ENCODE peak calls at places on chromosomes 3 and 15, in five cellular contexts. J, R, C, K and A are unnamed samples.

GRCh38 chr3:169952045-169952444 is 14.6 kb upstream of the SEC62 start:
- DNase-seq in J (no peak), R (no peak), C (no peak), K (no peak), A (no peak)

GRCh38 chr15:64911317-64912186 is at the start of gene ANKDD1A:
- DNase-seq in J (peak), R (peak), C (peak), K (peak), A (peak)

GRCh38 chr3:178672263-178672662 is 136.0 kb downstream of the KCNMB2 start:
- DNase-seq in J (no peak), R (no peak), C (no peak), K (no peak), A (no peak)

GRCh38 chr3:49531715-49532114 is 22.6 kb upstream of the BSN start:
- DNase-seq in J (no peak), R (no peak), C (peak), K (no peak), A (no peak)

GRCh38 chr3:83601704-83602103 is 1357.1 kb upstream of the CADM2 start:
- DNase-seq in J (no peak), R (no peak), C (no peak), K (no peak), A (no peak)

GRCh38 chr3:153658151-153658550 is 463.0 kb upstream of the ARHGEF26 start:
- DNase-seq in J (no peak), R (no peak), C (no peak), K (no peak), A (no peak)

GRCh38 chr3:175150812-175151411 is 291.8 kb downstream of the NAALADL2 start:
- DNase-seq in J (no peak), R (no peak), C (no peak), K (peak), A (no peak)

GRCh38 chr3:121989943-121990342 is 32.1 kb downstream of the ILDR1 start:
- DNase-seq in J (no peak), R (no peak), C (no peak), K (no peak), A (no peak)

GRCh38 chr3:14460342-14461005 is 58.1 kb downstream of the SLC6A6 start:
- DNase-seq in J (peak), R (no peak), C (peak), K (no peak), A (no peak)

GRCh38 chr15:55224892-55225291 is 28.2 kb upstream of the RSL24D1 start:
- DNase-seq in J (no peak), R (no peak), C (no peak), K (no peak), A (no peak)

GRCh38 chr3:13200465-13200864 is 127.2 kb upstream of the IQSEC1 start:
- DNase-seq in J (no peak), R (no peak), C (no peak), K (no peak), A (no peak)

GRCh38 chr3:95705786-95706418 is 1108.5 kb upstream of the EPHA6 start:
- DNase-seq in J (no peak), R (no peak), C (no peak), K (no peak), A (no peak)

GRCh38 chr15:26179906-26180305 is 316.8 kb upstream of the ATP10A start:
- DNase-seq in J (no peak), R (no peak), C (peak), K (no peak), A (no peak)

GRCh38 chr3:24359102-24359501 is 135.5 kb downstream of the THRB start:
- DNase-seq in J (no peak), R (no peak), C (no peak), K (no peak), A (no peak)

GRCh38 chr3:137205394-137206060 is 247.7 kb downstream of the IL20RB start:
- DNase-seq in J (no peak), R (no peak), C (no peak), K (no peak), A (no peak)

GRCh38 chr3:37707428-37708372 is 154.0 kb upstream of the CTDSPL start:
- DNase-seq in J (no peak), R (no peak), C (peak), K (no peak), A (no peak)

GRCh38 chr3:96959902-96960596 is 145.7 kb downstream of the EPHA6 start:
- DNase-seq in J (no peak), R (no peak), C (no peak), K (no peak), A (no peak)

GRCh38 chr3:117688583-117688982 is 979.0 kb downstream of the TUSC7 start:
- DNase-seq in J (peak), R (no peak), C (no peak), K (no peak), A (no peak)

GRCh38 chr15:37093480-37094410 is 6.6 kb downstream of the MEIS2 start:
- DNase-seq in J (no peak), R (no peak), C (no peak), K (no peak), A (no peak)
- TF ChIP-seq POLR2A in J (no peak), R (no peak), C (no peak), K (no peak), A (no peak)

GRCh38 chr15:63041402-63041977 is 1.1 kb upstream of the TPM1 start:
- DNase-seq in J (no peak), R (no peak), C (no peak), K (no peak), A (no peak)

GRCh38 chr15:63042879-63043340 is 363 bp downstream of the TPM1 start:
- DNase-seq in J (no peak), R (peak), C (no peak), K (no peak), A (no peak)

GRCh38 chr15:63043391-63044076 is 987 bp downstream of the TPM1 start:
- DNase-seq in J (no peak), R (peak), C (peak), K (no peak), A (no peak)

GRCh38 chr15:63040954-63041353 is 1.6 kb upstream of the TPM1 start:
- DNase-seq in J (no peak), R (no peak), C (no peak), K (no peak), A (no peak)

GRCh38 chr15:63041982-63042878 is at the start of gene TPM1:
- DNase-seq in J (peak), R (peak), C (peak), K (no peak), A (no peak)
- TF ChIP-seq POLR2A in J (no peak), R (no peak), C (peak), K (no peak), A (no peak)

GRCh38 chr3:149634573-149634972 is 23.3 kb downstream of the WWTR1 start:
- DNase-seq in J (no peak), R (no peak), C (no peak), K (no peak), A (no peak)
- TF ChIP-seq POLR2A in J (no peak), R (no peak), C (no peak), K (no peak), A (no peak)

DNA sequence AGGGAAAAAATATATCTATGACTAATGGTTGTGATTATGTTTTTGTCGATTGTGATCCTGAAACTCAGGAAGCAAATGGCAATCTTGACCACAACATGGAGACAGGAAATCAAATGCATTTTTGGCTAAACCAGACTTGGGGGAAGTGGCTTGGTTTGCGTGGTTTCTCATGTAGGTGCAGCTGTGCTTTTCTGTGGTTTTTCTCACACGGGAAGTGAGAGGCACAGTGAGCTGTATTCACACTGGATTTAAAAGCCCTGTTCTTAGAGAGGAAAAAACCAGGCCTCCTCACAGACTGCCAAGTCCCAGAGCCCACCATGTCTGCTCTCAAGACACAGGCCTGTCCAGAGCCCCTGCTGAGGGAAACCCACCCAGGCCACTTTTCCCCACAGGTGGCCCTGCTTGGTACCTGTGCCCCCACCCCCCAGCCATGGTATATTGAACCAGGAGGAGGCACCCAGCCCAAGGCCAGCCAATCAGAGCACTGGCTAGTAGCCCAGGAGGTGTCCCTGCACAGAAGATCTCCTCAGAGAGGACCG is 46.2 kb downstream of the BTD start:
- DNase-seq in J (no peak), R (no peak), C (no peak), K (no peak), A (peak)
- TF ChIP-seq POLR2A in J (no peak), R (no peak), C (no peak), K (no peak), A (peak)

DNA sequence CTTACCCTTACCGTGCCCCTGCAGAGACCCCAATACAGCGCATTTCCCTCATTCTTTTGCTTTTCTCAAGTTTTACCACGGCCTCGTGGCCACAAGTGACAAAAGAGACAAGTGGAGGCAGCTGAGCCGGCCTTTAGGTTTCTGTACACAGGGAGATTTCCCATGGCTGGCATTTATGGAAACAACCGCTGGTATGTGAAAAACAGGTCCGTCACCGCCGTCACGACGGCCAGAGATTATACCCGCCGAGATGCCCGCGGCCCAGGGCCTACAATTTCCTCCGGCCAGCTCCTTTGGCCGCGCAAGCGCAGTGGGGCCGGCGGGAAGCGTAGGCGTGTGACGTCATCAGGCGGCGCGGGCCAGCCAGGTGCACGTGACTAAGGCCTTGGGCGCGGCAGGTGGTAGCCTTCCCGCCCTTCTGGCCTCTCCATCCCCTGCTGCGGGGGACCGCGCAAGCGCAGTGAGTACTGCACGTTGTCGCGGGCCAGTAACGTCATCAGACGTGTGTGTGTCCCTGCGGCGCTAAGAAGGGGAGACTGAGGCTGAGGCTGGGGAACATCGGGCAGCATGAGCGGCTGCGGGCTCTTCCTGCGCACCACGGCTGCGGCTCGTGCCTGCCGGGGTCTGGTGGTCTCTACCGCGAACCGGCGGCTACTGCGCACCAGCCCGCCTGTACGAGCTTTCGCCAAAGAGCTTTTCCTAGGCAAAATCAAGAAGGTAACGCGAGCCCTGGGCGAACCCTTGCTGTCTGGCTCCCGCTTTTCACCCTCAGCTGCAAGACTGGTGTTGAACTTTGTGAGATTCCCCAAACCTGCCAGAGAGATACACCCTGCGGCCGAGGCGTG is at the start of gene ACAD9:
- DNase-seq in J (peak), R (peak), C (peak), K (peak), A (peak)
- TF ChIP-seq POLR2A in J (no peak), R (peak), C (peak), K (peak), A (peak)

GRCh38 chr3:120552184-120553020 is 43.7 kb upstream of the NDUFB4 start:
- DNase-seq in J (no peak), R (no peak), C (no peak), K (no peak), A (no peak)

GRCh38 chr3:120557115-120557514 is 39.0 kb upstream of the NDUFB4 start:
- DNase-seq in J (no peak), R (no peak), C (no peak), K (no peak), A (no peak)

GRCh38 chr3:120558784-120559227 is 37.3 kb upstream of the NDUFB4 start:
- DNase-seq in J (peak), R (peak), C (peak), K (peak), A (peak)

GRCh38 chr3:120554727-120555660 is 41.1 kb upstream of the NDUFB4 start:
- DNase-seq in J (no peak), R (no peak), C (no peak), K (no peak), A (no peak)

DNA sequence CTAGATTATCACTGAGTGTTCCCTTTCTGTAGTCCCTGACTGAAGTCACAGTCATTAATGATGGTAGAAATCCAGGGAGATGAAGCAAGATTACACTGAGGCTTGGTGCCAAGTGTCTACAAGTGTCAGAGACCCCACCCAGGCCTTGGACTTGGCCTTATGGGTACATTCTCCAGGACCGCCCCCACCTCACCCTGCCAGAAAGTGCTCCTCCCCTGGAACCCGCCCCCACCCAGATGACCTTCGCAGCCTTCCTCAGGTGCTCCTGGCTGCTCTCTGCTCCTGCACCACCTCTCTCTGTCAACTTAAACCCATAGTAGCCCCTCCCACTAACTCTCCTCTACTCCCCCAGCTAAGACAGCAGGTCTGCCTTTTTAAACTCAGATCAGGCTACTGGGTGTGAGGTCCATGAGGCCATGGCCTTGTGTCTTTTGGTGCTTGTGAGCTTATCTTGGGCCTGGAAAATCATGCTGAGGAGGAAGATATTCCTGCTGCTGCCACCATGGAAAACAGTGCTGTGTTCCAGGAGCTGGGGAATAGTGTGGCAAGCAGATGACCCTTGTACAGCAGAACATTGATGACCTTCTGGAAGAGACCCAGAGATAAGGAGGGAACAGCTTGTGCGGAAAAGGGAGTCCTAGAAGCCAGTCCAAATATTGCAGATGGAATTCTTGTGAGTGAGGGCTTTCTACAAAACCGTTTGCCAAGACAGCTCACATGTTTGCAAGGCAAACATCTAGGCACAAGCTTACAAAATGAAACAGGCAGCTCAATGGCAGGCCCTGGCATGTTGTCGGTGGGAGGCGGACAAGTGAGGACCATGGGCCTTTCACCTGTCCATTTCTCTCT is 40.3 kb upstream of the NDUFB4 start:
- DNase-seq in J (peak), R (no peak), C (no peak), K (no peak), A (no peak)
- TF ChIP-seq POLR2A in J (no peak), R (no peak), C (no peak), K (no peak), A (no peak)

GRCh38 chr15:98485451-98485850 is 162.9 kb upstream of the IGF1R start:
- DNase-seq in J (no peak), R (no peak), C (no peak), K (no peak), A (no peak)
- TF ChIP-seq POLR2A in J (no peak), R (no peak), C (no peak), K (no peak), A (no peak)